ENCODE peak calls at places on chromosomes 5 and 9, in four cellular contexts. One of them, this sample, is unnamed. For H3K9me3, the result is how much of the 10 kb centered on the place peaks cover.

GRCh38 chr9:104091028-104091590 is 3.0 kb upstream of the SMC2 start:
- DNase-seq in OCI-LY7: no peak
- DNase-seq in pancreas: no peak
- DNase-seq in cardiac muscle cell: no peak
- DNase-seq in this sample: no peak

GRCh38 chr5:112228672-112229071 is 190.4 kb downstream of the EPB41L4A start:
- DNase-seq in OCI-LY7: no peak
- DNase-seq in cardiac muscle cell: peak
- DNase-seq in pancreas: peak
- DNase-seq in this sample: no peak

GRCh38 chr5:77797133-77797532 is 21.0 kb upstream of the TBCA start:
- DNase-seq in OCI-LY7: no peak
- DNase-seq in pancreas: no peak
- DNase-seq in cardiac muscle cell: no peak
- DNase-seq in this sample: no peak

GRCh38 chr9:98101868-98102273 is 17.2 kb downstream of the TRIM14 start:
- DNase-seq in cardiac muscle cell: no peak
- DNase-seq in pancreas: no peak
- DNase-seq in OCI-LY7: peak
- DNase-seq in this sample: peak

GRCh38 chr9:105187781-105188180 is 56.7 kb upstream of the SLC44A1 start:
- DNase-seq in pancreas: no peak
- DNase-seq in OCI-LY7: no peak
- DNase-seq in cardiac muscle cell: no peak
- DNase-seq in this sample: no peak

GRCh38 chr9:111759762-111760639 is 34.7 kb downstream of the SHOC1 start:
- DNase-seq in cardiac muscle cell: peak
- DNase-seq in pancreas: no peak
- DNase-seq in OCI-LY7: peak
- DNase-seq in this sample: peak

GRCh38 chr5:102959055-102959454 is 160.9 kb downstream of the GIN1 start:
- DNase-seq in OCI-LY7: no peak
- DNase-seq in cardiac muscle cell: no peak
- DNase-seq in pancreas: no peak
- DNase-seq in this sample: no peak

GRCh38 chr9:27487927-27488326 is 36.2 kb upstream of the IFNK start:
- DNase-seq in OCI-LY7: no peak
- DNase-seq in cardiac muscle cell: no peak
- DNase-seq in pancreas: no peak
- DNase-seq in this sample: no peak

GRCh38 chr5:74648835-74649286 is 8.3 kb upstream of the ENC1 start:
- DNase-seq in pancreas: no peak
- DNase-seq in cardiac muscle cell: peak
- DNase-seq in OCI-LY7: peak
- DNase-seq in this sample: no peak

GRCh38 chr5:80223561-80223960 is 32.3 kb downstream of the SERINC5 start:
- DNase-seq in cardiac muscle cell: no peak
- DNase-seq in OCI-LY7: no peak
- DNase-seq in pancreas: no peak
- DNase-seq in this sample: no peak

GRCh38 chr9:87381746-87382145 is 115.9 kb upstream of the DAPK1 start:
- DNase-seq in cardiac muscle cell: no peak
- DNase-seq in pancreas: no peak
- DNase-seq in OCI-LY7: no peak
- DNase-seq in this sample: no peak

GRCh38 chr9:89177401-89178161 is 1.0 kb downstream of the SHC3 start:
- DNase-seq in pancreas: peak
- DNase-seq in OCI-LY7: no peak
- DNase-seq in cardiac muscle cell: peak
- DNase-seq in this sample: no peak

GRCh38 chr5:139742173-139742903 is 53.3 kb upstream of the PSD2 start:
- DNase-seq in pancreas: no peak
- DNase-seq in cardiac muscle cell: no peak
- DNase-seq in OCI-LY7: no peak
- DNase-seq in this sample: no peak

GRCh38 chr9:113614843-113615648 is 151.5 kb downstream of the RGS3 start:
- DNase-seq in OCI-LY7: no peak
- DNase-seq in cardiac muscle cell: no peak
- DNase-seq in pancreas: no peak
- DNase-seq in this sample: no peak

GRCh38 chr9:71647094-71647591 is 121.2 kb downstream of the CEMIP2 start:
- DNase-seq in pancreas: no peak
- DNase-seq in OCI-LY7: no peak
- DNase-seq in cardiac muscle cell: no peak
- DNase-seq in this sample: peak

GRCh38 chr5:139137703-139138102 is 60.5 kb downstream of the SIL1 start:
- DNase-seq in OCI-LY7: peak
- DNase-seq in pancreas: no peak
- DNase-seq in cardiac muscle cell: peak
- DNase-seq in this sample: no peak

GRCh38 chr9:112921549-112921948 is 30.9 kb upstream of the SLC46A2 start:
- DNase-seq in pancreas: no peak
- DNase-seq in OCI-LY7: peak
- DNase-seq in cardiac muscle cell: peak
- DNase-seq in this sample: no peak

GRCh38 chr9:17942498-17942897 is 363.6 kb downstream of the SH3GL2 start:
- DNase-seq in cardiac muscle cell: no peak
- DNase-seq in pancreas: no peak
- DNase-seq in OCI-LY7: no peak
- DNase-seq in this sample: no peak

GRCh38 chr9:88355166-88355565 is 33.1 kb upstream of the SPIN1 start:
- DNase-seq in pancreas: no peak
- DNase-seq in cardiac muscle cell: no peak
- DNase-seq in OCI-LY7: no peak
- DNase-seq in this sample: no peak

GRCh38 chr5:1111727-1112289 is at the start of gene SLC12A7:
- DNase-seq in cardiac muscle cell: peak
- DNase-seq in pancreas: no peak
- DNase-seq in OCI-LY7: no peak
- DNase-seq in this sample: peak

GRCh38 chr5:67795781-67796477 is 419.6 kb upstream of the PIK3R1 start:
- DNase-seq in pancreas: no peak
- DNase-seq in OCI-LY7: no peak
- DNase-seq in cardiac muscle cell: no peak
- DNase-seq in this sample: no peak

GRCh38 chr5:95327211-95327610 is 42.3 kb upstream of the MCTP1 start:
- DNase-seq in cardiac muscle cell: no peak
- DNase-seq in OCI-LY7: no peak
- DNase-seq in pancreas: no peak
- DNase-seq in this sample: no peak

GRCh38 chr5:77101298-77101697 is 14.2 kb upstream of the ZBED3 start:
- DNase-seq in OCI-LY7: no peak
- DNase-seq in cardiac muscle cell: no peak
- DNase-seq in pancreas: no peak
- DNase-seq in this sample: no peak

GRCh38 chr5:7419846-7420245 is 23.9 kb downstream of the ADCY2 start:
- DNase-seq in OCI-LY7: no peak
- DNase-seq in pancreas: no peak
- DNase-seq in cardiac muscle cell: no peak
- DNase-seq in this sample: no peak

GRCh38 chr5:1312206-1312605 is 17.3 kb upstream of the TERT start:
- DNase-seq in OCI-LY7: peak
- DNase-seq in cardiac muscle cell: no peak
- DNase-seq in pancreas: no peak
- DNase-seq in this sample: no peak

GRCh38 chr9:133775951-133776905 is 38.1 kb upstream of the SARDH start:
- DNase-seq in OCI-LY7: no peak
- DNase-seq in cardiac muscle cell: no peak
- DNase-seq in pancreas: peak
- DNase-seq in this sample: peak

GRCh38 chr5:124262443-124262842 is 484.0 kb downstream of the ZNF608 start:
- DNase-seq in pancreas: no peak
- DNase-seq in cardiac muscle cell: no peak
- DNase-seq in OCI-LY7: no peak
- DNase-seq in this sample: no peak

GRCh38 chr5:145574889-145575573 is 260.1 kb downstream of the PRELID2 start:
- DNase-seq in pancreas: no peak
- DNase-seq in OCI-LY7: no peak
- DNase-seq in cardiac muscle cell: no peak
- DNase-seq in this sample: no peak

GRCh38 chr5:67363963-67364362 is 167.4 kb upstream of the CD180 start:
- DNase-seq in pancreas: no peak
- DNase-seq in cardiac muscle cell: no peak
- DNase-seq in OCI-LY7: no peak
- DNase-seq in this sample: no peak

GRCh38 chr5:40682431-40683017 is 2.8 kb downstream of the PTGER4 start:
- DNase-seq in OCI-LY7: no peak
- DNase-seq in cardiac muscle cell: no peak
- DNase-seq in pancreas: no peak
- DNase-seq in this sample: no peak

GRCh38 chr5:16883801-16884200 is 52.3 kb downstream of the MYO10 start:
- DNase-seq in cardiac muscle cell: no peak
- DNase-seq in OCI-LY7: no peak
- DNase-seq in pancreas: no peak
- DNase-seq in this sample: no peak

GRCh38 chr5:158886957-158887356 is 212.8 kb downstream of the EBF1 start:
- DNase-seq in cardiac muscle cell: no peak
- DNase-seq in pancreas: no peak
- DNase-seq in OCI-LY7: no peak
- DNase-seq in this sample: no peak

GRCh38 chr5:174059247-174059646 is 13.7 kb downstream of the NSG2 start:
- DNase-seq in OCI-LY7: no peak
- DNase-seq in pancreas: no peak
- DNase-seq in cardiac muscle cell: no peak
- DNase-seq in this sample: no peak

GRCh38 chr5:174052636-174053035 is 7.1 kb downstream of the NSG2 start:
- DNase-seq in OCI-LY7: no peak
- DNase-seq in pancreas: no peak
- DNase-seq in cardiac muscle cell: no peak
- DNase-seq in this sample: no peak

GRCh38 chr5:174053891-174054290 is 8.4 kb downstream of the NSG2 start:
- DNase-seq in pancreas: no peak
- DNase-seq in cardiac muscle cell: no peak
- DNase-seq in OCI-LY7: no peak
- DNase-seq in this sample: no peak

GRCh38 chr5:174058433-174059122 is 13.1 kb downstream of the NSG2 start:
- DNase-seq in OCI-LY7: no peak
- DNase-seq in cardiac muscle cell: no peak
- DNase-seq in pancreas: no peak
- DNase-seq in this sample: no peak

DNA sequence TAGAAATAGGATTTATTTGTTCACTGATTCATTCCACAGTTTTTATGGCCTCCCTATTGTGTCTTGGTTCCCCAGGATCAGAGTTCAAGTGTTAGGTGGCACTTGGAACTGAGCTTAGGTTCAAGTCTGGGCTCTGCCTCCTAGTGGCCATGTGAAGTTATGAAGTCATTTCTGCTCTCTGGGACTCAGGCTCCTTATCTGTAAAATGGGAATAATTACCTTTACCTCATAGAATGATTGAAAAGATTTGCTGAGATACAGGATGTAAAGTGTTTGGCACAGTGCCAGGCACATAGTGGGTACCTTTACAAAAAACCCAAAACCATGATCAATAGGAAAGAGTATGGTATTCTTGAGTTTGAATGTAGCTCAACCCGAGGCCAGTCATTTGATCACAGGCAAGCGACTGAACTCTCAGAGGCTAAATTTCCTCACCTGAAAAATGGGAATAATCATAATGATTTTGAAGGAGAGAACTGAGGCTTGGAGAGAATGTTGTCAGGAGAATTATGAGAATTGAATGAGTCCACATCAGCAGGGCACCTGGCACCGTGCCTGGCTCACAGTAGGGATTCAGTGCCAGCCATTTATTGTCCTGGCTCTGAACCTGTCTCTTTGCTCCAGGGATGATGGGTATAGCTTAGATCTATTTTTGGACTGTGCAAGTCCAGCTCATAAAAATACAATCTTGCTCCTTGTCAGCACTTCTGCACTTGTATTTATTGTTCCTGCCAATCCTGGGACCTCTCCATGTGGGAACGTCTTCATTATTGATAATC is 10.7 kb downstream of the NSG2 start:
- DNase-seq in pancreas: no peak
- DNase-seq in OCI-LY7: no peak
- DNase-seq in cardiac muscle cell: no peak
- DNase-seq in this sample: no peak
- TF ChIP-seq CTCF in pancreas: no peak
- TF ChIP-seq CTCF in OCI-LY7: peak
- TF ChIP-seq CTCF in cardiac muscle cell: no peak
- TF ChIP-seq CTCF in this sample: no peak

DNA sequence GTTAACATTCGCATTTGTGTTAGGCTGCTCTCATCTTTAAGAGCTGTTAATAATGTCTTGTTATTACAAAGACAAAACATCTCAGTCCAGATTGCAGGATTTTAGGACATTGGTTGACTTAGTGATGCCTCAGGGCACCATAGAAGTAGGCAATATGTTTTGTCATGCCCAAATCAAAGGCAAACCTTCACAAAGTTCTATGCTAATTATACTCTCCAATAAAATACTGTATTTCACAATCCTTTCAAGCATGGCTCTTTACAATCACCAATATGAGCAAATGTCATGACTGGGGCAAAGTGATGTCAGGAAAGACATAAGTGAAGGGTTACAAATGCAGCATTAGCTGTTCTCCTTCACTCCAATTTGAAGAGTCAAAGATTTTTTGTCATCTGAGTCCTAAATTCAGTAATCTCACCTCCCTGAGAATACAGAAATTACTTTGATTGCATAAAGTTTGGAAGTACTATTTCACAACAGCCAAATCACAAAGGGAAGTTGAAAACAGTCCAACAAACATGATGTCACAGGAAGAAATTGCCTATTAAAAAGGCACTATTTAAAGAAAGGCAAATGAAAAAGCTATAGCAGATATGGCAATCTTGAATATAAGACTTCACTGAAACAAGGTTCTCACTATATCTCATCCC is 303.2 kb downstream of the PRR16 start:
- DNase-seq in pancreas: no peak
- DNase-seq in OCI-LY7: no peak
- DNase-seq in cardiac muscle cell: no peak
- DNase-seq in this sample: no peak
- H3K27ac ChIP-seq in pancreas: no peak
- H3K27ac ChIP-seq in OCI-LY7: no peak
- H3K27ac ChIP-seq in cardiac muscle cell: no peak
- H3K27ac ChIP-seq in this sample: no peak

DNA sequence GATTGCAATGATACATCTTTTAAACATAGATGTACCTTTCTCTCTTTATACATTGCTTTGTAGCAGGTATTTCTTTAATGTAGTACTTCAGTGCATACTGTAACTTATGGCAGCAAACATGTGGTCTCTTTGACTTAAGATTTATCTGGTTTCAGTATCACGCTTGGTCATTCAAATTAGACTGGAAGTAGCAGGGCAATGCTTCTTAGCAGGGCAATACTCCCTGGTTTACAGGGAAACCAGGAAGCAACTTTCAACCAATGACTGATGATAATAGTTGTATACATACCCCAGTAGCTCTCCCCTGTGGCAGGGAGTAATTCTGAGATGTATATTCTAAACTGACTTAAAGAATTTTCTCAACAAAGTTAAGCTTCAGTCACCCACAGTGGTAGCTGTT is 761.1 kb upstream of the CDH10 start:
- DNase-seq in cardiac muscle cell: no peak
- DNase-seq in pancreas: no peak
- DNase-seq in OCI-LY7: no peak
- DNase-seq in this sample: no peak
- H3K9me3 ChIP-seq in cardiac muscle cell: under half
- H3K9me3 ChIP-seq in pancreas: under half
- H3K9me3 ChIP-seq in OCI-LY7: under half
- H3K9me3 ChIP-seq in this sample: under half

GRCh38 chr5:133254803-133255202 is 203.0 kb downstream of the HSPA4 start:
- DNase-seq in cardiac muscle cell: no peak
- DNase-seq in OCI-LY7: no peak
- DNase-seq in pancreas: no peak
- DNase-seq in this sample: no peak
- TF ChIP-seq CTCF in cardiac muscle cell: no peak
- TF ChIP-seq CTCF in OCI-LY7: peak
- TF ChIP-seq CTCF in pancreas: no peak
- TF ChIP-seq CTCF in this sample: no peak

GRCh38 chr5:150614651-150615040 is 25.8 kb upstream of the SYNPO start:
- DNase-seq in cardiac muscle cell: no peak
- DNase-seq in pancreas: no peak
- DNase-seq in OCI-LY7: no peak
- DNase-seq in this sample: no peak
- H3K27ac ChIP-seq in cardiac muscle cell: no peak
- H3K27ac ChIP-seq in pancreas: peak
- H3K27ac ChIP-seq in OCI-LY7: no peak
- H3K27ac ChIP-seq in this sample: no peak

This sample was measured in Peyer's patch.